ENCODE peak calls at places on chromosome 1, in eight cellular contexts. O, L, C, V, R, X, S and K are unnamed samples.

GRCh38 chr1:76465030-76465429 is 390.5 kb downstream of the ST6GALNAC3 start:
- DNase-seq in O (no peak), L (no peak), C (no peak), V (no peak), R (no peak), X (peak), S (no peak), K (no peak)

GRCh38 chr1:31927661-31927980 is 10.5 kb downstream of the PTP4A2 start:
- DNase-seq in O (no peak), L (no peak), C (no peak), V (no peak), R (no peak), X (no peak), S (no peak), K (no peak)

GRCh38 chr1:61050541-61051454 is 31.6 kb upstream of the NFIA start:
- DNase-seq in O (peak), L (no peak), C (no peak), V (peak), R (peak), X (no peak), S (peak), K (no peak)

GRCh38 chr1:46485564-46486431 is 3.8 kb upstream of the DMBX1 start:
- DNase-seq in O (no peak), L (no peak), C (no peak), V (no peak), R (no peak), X (no peak), S (no peak), K (no peak)

GRCh38 chr1:41281367-41281766 is 39.3 kb upstream of the SCMH1 start:
- DNase-seq in O (no peak), L (no peak), C (no peak), V (no peak), R (no peak), X (no peak), S (peak), K (no peak)

GRCh38 chr1:1703796-1704195 is 11.2 kb upstream of the SLC35E2B start:
- DNase-seq in O (no peak), L (peak), C (no peak), V (no peak), R (no peak), X (no peak), S (no peak), K (no peak)

GRCh38 chr1:85707267-85707989 is 805 bp downstream of the ZNHIT6 start:
- DNase-seq in O (peak), L (no peak), C (peak), V (no peak), R (no peak), X (no peak), S (no peak), K (no peak)

GRCh38 chr1:217135987-217136894 is 413.0 kb upstream of the ESRRG start:
- DNase-seq in O (peak), L (no peak), C (no peak), V (no peak), R (no peak), X (no peak), S (no peak), K (no peak)

GRCh38 chr1:50416150-50416527 is 7.1 kb downstream of the DMRTA2 start:
- DNase-seq in O (no peak), L (no peak), C (no peak), V (no peak), R (no peak), X (no peak), S (no peak), K (no peak)

GRCh38 chr1:51316113-51316763 is 14.1 kb downstream of the TTC39A start:
- DNase-seq in O (no peak), L (no peak), C (no peak), V (no peak), R (no peak), X (no peak), S (peak), K (no peak)

GRCh38 chr1:30885580-30886513 is 22.7 kb downstream of the SDC3 start:
- DNase-seq in O (no peak), L (no peak), C (no peak), V (no peak), R (no peak), X (no peak), S (no peak), K (no peak)

GRCh38 chr1:47482783-47483182 is 44.9 kb downstream of the FOXD2 start:
- DNase-seq in O (no peak), L (no peak), C (no peak), V (no peak), R (no peak), X (no peak), S (no peak), K (no peak)

GRCh38 chr1:229229137-229229720 is 41.7 kb upstream of the RAB4A start:
- DNase-seq in O (no peak), L (no peak), C (no peak), V (no peak), R (no peak), X (peak), S (no peak), K (no peak)

GRCh38 chr1:79875187-79875586 is 868.7 kb upstream of the ADGRL4 start:
- DNase-seq in O (no peak), L (no peak), C (no peak), V (no peak), R (no peak), X (no peak), S (no peak), K (no peak)

GRCh38 chr1:79877086-79877485 is 870.6 kb upstream of the ADGRL4 start:
- DNase-seq in O (no peak), L (no peak), C (no peak), V (no peak), R (no peak), X (no peak), S (no peak), K (no peak)

DNA sequence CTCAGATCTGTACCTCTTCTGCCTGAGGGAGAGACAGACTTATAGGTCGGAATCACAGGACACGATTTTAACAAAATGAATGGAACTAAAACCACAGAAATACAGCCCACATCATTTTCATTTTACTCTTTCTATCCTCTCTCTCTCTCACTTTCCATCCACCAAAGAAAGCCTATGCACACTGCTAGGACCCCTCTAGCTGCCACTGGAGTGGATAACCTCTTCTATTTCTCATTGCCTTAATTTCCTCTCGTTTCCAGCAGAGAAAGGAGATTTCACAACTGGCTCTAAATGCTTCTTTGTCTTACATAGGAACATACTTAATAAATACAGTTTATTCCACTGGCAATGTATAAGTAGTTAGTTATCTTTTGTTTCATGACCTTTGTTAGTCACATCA is 867.8 kb upstream of the ADGRL4 start:
- DNase-seq in O (no peak), L (no peak), C (no peak), V (no peak), R (no peak), X (no peak), S (no peak), K (no peak)
- TF ChIP-seq CTCF in O (peak), L (no peak), C (no peak), V (no peak), R (no peak), X (peak), S (no peak), K (peak)

GRCh38 chr1:157691285-157691920 is 9.2 kb downstream of the FCRL3 start:
- DNase-seq in O (peak), L (no peak), C (peak), V (no peak), R (no peak), X (peak), S (no peak), K (peak)
- TF ChIP-seq CTCF in O (peak), L (no peak), C (peak), V (peak), R (no peak), X (peak), S (peak), K (peak)

DNA sequence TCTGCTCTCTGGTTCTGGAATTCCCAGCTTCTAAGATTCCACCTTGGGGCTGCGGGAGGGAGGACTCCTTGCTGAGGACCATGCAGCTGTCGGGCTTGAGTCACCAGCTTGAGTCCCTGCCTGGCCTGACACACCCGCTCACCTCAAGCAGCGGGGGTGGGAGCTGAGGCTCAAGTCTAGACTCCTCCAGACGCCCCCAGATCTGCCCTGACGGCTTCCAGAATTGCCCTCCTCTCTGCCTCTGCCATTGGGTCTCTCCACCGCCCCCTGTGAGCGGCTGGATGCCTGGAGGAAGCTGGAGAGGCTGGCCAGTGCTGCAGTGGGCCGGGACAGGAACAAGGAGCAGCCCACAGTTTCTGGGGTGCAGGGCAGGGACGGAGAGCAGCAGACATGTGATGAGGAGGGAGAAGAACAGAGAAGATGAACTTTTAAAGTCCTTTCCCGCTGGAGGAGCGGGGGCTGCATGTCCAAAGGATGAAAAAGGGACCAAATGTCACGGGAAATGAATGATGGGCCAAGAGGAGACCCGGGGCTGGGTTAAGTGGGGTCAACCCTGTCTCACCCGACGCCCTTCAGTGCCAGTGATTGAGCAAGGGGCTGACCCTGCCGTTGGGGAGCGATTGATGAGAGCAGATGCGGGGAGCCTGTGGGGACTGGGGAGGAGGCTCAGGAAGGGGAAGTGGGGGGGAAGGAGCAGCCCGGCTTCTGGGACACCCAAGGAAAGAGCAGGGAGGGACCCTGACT is 13.5 kb downstream of the CRABP2 start:
- DNase-seq in O (peak), L (no peak), C (no peak), V (no peak), R (no peak), X (no peak), S (no peak), K (no peak)
- TF ChIP-seq CTCF in O (peak), L (no peak), C (no peak), V (no peak), R (no peak), X (no peak), S (no peak), K (peak)

GRCh38 chr1:204829133-204829532 is 41.5 kb upstream of the NFASC start:
- DNase-seq in O (no peak), L (no peak), C (no peak), V (no peak), R (no peak), X (no peak), S (no peak), K (no peak)

GRCh38 chr1:204821924-204822323 is 48.7 kb upstream of the NFASC start:
- DNase-seq in O (no peak), L (no peak), C (no peak), V (no peak), R (no peak), X (no peak), S (no peak), K (no peak)

GRCh38 chr1:204828352-204828850 is 42.3 kb upstream of the NFASC start:
- DNase-seq in O (peak), L (peak), C (no peak), V (no peak), R (peak), X (no peak), S (peak), K (no peak)

GRCh38 chr1:204830671-204831585 is 39.7 kb upstream of the NFASC start:
- DNase-seq in O (peak), L (no peak), C (no peak), V (no peak), R (no peak), X (no peak), S (no peak), K (no peak)

DNA sequence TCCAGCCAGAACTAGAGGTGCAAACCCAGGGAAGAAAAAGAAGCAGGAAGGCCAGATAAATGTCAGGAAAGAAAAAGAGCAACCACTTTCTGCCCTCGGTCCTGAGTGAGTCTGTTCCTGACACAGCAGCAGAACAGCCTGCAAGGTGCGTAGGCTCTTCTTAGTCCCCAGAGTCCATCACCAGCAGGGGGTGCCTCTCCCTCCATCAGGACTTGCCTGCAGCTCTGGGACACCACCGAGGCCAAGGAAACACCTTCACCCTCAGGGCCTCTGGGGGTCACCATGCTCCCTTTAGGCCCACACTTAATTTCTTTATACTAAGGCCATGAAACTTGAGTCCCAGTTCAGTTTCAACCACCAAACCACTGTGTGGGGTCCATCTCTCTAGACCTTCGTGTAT is 43.7 kb upstream of the NFASC start:
- DNase-seq in O (peak), L (no peak), C (peak), V (no peak), R (no peak), X (no peak), S (no peak), K (no peak)
- TF ChIP-seq CTCF in O (no peak), L (no peak), C (peak), V (no peak), R (no peak), X (peak), S (no peak), K (no peak)

DNA sequence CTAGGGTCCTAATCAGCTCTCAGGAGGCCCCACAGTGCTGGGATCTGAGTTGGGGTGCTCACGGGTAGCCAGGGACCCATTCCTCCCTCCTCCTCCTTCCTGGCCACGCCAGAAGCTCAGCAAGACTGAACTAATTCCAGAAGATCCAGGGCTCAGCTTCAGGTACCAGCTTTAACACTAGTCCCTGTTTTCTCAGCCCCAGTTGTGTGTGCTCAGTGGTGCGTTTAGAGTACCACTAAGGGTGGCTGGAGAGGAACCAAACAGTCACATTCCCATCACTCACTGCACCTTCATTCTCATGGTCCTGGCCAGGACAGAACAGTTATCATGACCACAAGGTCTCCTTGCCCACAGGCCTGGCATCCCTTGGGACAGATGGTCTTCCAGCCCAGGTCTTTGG is 20.8 kb downstream of the PKP1 start:
- DNase-seq in O (no peak), L (no peak), C (no peak), V (no peak), R (no peak), X (no peak), S (no peak), K (no peak)
- TF ChIP-seq CTCF in O (no peak), L (no peak), C (no peak), V (no peak), R (no peak), X (no peak), S (no peak), K (no peak)

GRCh38 chr1:39127513-39127912 is 77.0 kb upstream of the MACF1 start:
- DNase-seq in O (peak), L (no peak), C (no peak), V (no peak), R (peak), X (peak), S (no peak), K (no peak)

GRCh38 chr1:39128126-39128525 is 76.4 kb upstream of the MACF1 start:
- DNase-seq in O (no peak), L (no peak), C (no peak), V (no peak), R (no peak), X (no peak), S (no peak), K (no peak)

GRCh38 chr1:39128959-39129358 is 75.5 kb upstream of the MACF1 start:
- DNase-seq in O (no peak), L (no peak), C (no peak), V (peak), R (no peak), X (no peak), S (peak), K (no peak)

GRCh38 chr1:39130297-39130696 is 74.2 kb upstream of the MACF1 start:
- DNase-seq in O (no peak), L (no peak), C (no peak), V (no peak), R (no peak), X (no peak), S (no peak), K (no peak)

DNA sequence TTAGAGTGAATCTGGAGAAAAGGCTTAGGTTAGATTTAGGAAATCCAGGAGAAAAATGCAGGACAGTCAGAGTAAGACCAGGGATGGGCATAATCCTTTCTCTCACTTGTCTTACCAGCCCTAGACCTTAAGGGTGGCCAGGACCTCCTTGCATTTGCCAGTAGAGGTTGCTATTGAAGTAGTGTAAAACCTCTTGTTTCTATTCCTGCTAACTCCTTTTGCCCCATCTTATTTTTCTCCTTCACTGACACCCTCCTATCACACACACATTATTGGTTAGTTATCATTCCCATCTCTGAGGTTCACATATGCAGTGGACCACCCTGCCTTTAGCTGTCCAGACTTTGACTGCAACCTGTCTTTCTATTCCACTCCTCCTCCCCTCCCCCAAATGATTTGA is 75.0 kb upstream of the MACF1 start:
- DNase-seq in O (no peak), L (no peak), C (peak), V (no peak), R (no peak), X (no peak), S (no peak), K (no peak)
- TF ChIP-seq CTCF in O (peak), L (no peak), C (peak), V (no peak), R (no peak), X (peak), S (peak), K (peak)

GRCh38 chr1:33007190-33008050 is 29.3 kb downstream of the AK2 start:
- DNase-seq in O (peak), L (no peak), C (peak), V (peak), R (peak), X (no peak), S (no peak), K (peak)
- TF ChIP-seq CTCF in O (peak), L (no peak), C (peak), V (peak), R (peak), X (peak), S (peak), K (peak)

DNA sequence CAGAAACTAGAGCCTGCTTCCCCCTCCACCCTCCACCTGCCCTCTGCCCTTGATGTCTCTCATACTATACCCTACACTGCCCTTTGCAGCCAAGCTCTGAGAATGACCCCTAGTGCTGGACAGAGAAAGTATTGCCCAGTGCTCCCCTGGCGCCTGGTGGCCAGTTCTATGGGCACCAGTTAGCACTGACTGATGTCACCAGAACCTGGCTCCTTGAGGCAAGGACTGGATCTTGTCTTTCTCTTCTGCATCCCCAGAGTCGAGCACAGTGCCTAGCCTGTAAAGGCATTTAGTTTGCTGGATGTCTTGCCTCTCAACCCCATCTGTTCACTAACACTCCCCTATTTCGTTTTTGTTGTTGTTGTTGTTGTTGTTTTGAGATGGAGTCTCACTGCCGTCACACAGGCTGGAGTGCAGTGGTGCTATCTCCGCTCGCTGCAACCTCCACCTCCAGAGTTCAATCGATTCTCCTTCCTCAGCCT is 5.9 kb downstream of the PHLDA3 start:
- DNase-seq in O (peak), L (peak), C (no peak), V (no peak), R (no peak), X (no peak), S (peak), K (no peak)
- TF ChIP-seq CTCF in O (peak), L (peak), C (no peak), V (peak), R (no peak), X (peak), S (peak), K (peak)